ENCODE peak calls at places on chromosomes 12 and 14, in ten cellular contexts. G, N, D, O, P, L, Z, K, U and S are unnamed samples.

GRCh38 chr14:78848234-78848820 is 678.2 kb downstream of the NRXN3 start:
- DNase-seq in G (peak; percentile 50), N (no peak), D (no peak), O (peak; percentile 54), P (peak; percentile 59), L (no peak), Z (no peak), K (peak; percentile 44), U (peak; percentile 58), S (no peak)

GRCh38 chr12:40692617-40693502 is 621 bp downstream of the CNTN1 start:
- DNase-seq in G (peak; percentile 54), N (peak; percentile 52), D (peak; percentile 31), O (no peak), P (peak; percentile 45), L (no peak), Z (peak; percentile 48), K (peak; percentile 78), U (peak; percentile 20), S (no peak)

GRCh38 chr12:104524026-104524425 is 67.3 kb downstream of the CHST11 start:
- DNase-seq in G (no peak), N (no peak), D (no peak), O (no peak), P (peak; percentile 83), L (no peak), Z (no peak), K (no peak), U (no peak), S (no peak)

GRCh38 chr14:65961004-65961403 is 525.2 kb upstream of the CCDC196 start:
- DNase-seq in G (peak; percentile 49), N (no peak), D (peak; percentile 62), O (peak; percentile 43), P (no peak), L (no peak), Z (no peak), K (no peak), U (peak; percentile 55), S (peak; percentile 20)

GRCh38 chr12:111643428-111643826 is 42.3 kb downstream of the BRAP start:
- DNase-seq in G (no peak), N (no peak), D (no peak), O (no peak), P (peak; percentile 13), L (no peak), Z (peak; percentile 81), K (no peak), U (no peak), S (no peak)

GRCh38 chr14:100469632-100470522 is 117.3 kb downstream of the BEGAIN start:
- DNase-seq in G (no peak), N (no peak), D (no peak), O (no peak), P (no peak), L (no peak), Z (no peak), K (no peak), U (no peak), S (no peak)

GRCh38 chr14:105324871-105325270 is 10.3 kb downstream of the PACS2 start:
- DNase-seq in G (no peak), N (no peak), D (no peak), O (no peak), P (no peak), L (no peak), Z (no peak), K (peak; percentile 41), U (no peak), S (no peak)

GRCh38 chr12:123095074-123095694 is 55.7 kb downstream of the PITPNM2 start:
- DNase-seq in G (no peak), N (peak; percentile 41), D (peak; percentile 71), O (no peak), P (no peak), L (no peak), Z (no peak), K (no peak), U (no peak), S (no peak)

GRCh38 chr14:29310757-29311156 is 544.2 kb downstream of the FOXG1 start:
- DNase-seq in G (peak; percentile 88), N (no peak), D (no peak), O (no peak), P (no peak), L (peak; percentile 79), Z (no peak), K (no peak), U (no peak), S (no peak)

GRCh38 chr14:100303925-100304324 is 2.3 kb downstream of the SLC25A29 start:
- DNase-seq in G (no peak), N (no peak), D (no peak), O (no peak), P (no peak), L (no peak), Z (no peak), K (no peak), U (no peak), S (no peak)

GRCh38 chr14:105198588-105198987 is 17.5 kb upstream of the NUDT14 start:
- DNase-seq in G (no peak), N (no peak), D (no peak), O (peak; percentile 40), P (no peak), L (no peak), Z (no peak), K (no peak), U (no peak), S (no peak)

GRCh38 chr12:104827587-104827986 is 130.5 kb downstream of the SLC41A2 start:
- DNase-seq in G (no peak), N (no peak), D (no peak), O (no peak), P (no peak), L (no peak), Z (no peak), K (no peak), U (no peak), S (no peak)

GRCh38 chr12:47920913-47921312 is 16.1 kb upstream of the VDR start:
- DNase-seq in G (no peak), N (no peak), D (no peak), O (no peak), P (no peak), L (no peak), Z (no peak), K (no peak), U (no peak), S (no peak)

GRCh38 chr12:48694038-48694437 is 12.0 kb upstream of the KANSL2 start:
- DNase-seq in G (no peak), N (no peak), D (no peak), O (no peak), P (no peak), L (no peak), Z (no peak), K (no peak), U (no peak), S (no peak)

GRCh38 chr12:129082441-129082840 is 229.2 kb downstream of the GLT1D1 start:
- DNase-seq in G (no peak), N (no peak), D (no peak), O (no peak), P (no peak), L (no peak), Z (no peak), K (no peak), U (no peak), S (no peak)

GRCh38 chr14:21347201-21347600 is 36.6 kb downstream of the SUPT16H start:
- DNase-seq in G (no peak), N (no peak), D (no peak), O (no peak), P (no peak), L (no peak), Z (no peak), K (no peak), U (no peak), S (no peak)

GRCh38 chr14:93132472-93133065 is 16.8 kb upstream of the ITPK1 start:
- DNase-seq in G (no peak), N (no peak), D (no peak), O (peak; percentile 58), P (no peak), L (no peak), Z (no peak), K (no peak), U (no peak), S (no peak)

GRCh38 chr12:55385911-55386310 is 14.4 kb upstream of the OR6C65 start:
- DNase-seq in G (no peak), N (no peak), D (no peak), O (no peak), P (no peak), L (no peak), Z (no peak), K (no peak), U (no peak), S (no peak)

GRCh38 chr12:61750604-61751003 is 509.6 kb upstream of the USP15 start:
- DNase-seq in G (peak; percentile 5), N (no peak), D (no peak), O (no peak), P (no peak), L (no peak), Z (no peak), K (no peak), U (no peak), S (no peak)

GRCh38 chr14:94465042-94465441 is 11.0 kb downstream of the SERPINA9 start:
- DNase-seq in G (no peak), N (no peak), D (no peak), O (no peak), P (no peak), L (no peak), Z (no peak), K (no peak), U (no peak), S (no peak)

GRCh38 chr14:64465208-64465821 is at the start of gene AKAP5:
- DNase-seq in G (peak; percentile 8), N (peak; percentile 64), D (peak; percentile 67), O (peak; percentile 53), P (peak; percentile 81), L (no peak), Z (peak; percentile 55), K (peak; percentile 87), U (peak; percentile 80), S (peak; percentile 50)

GRCh38 chr14:46686652-46687051 is 35.1 kb upstream of the RPL10L start:
- DNase-seq in G (peak; percentile 38), N (no peak), D (no peak), O (no peak), P (no peak), L (no peak), Z (no peak), K (no peak), U (no peak), S (no peak)

GRCh38 chr12:81942588-81942987 is 183.4 kb upstream of the PPFIA2 start:
- DNase-seq in G (no peak), N (no peak), D (no peak), O (no peak), P (no peak), L (no peak), Z (no peak), K (no peak), U (no peak), S (no peak)

GRCh38 chr12:48966177-48966890 is 5.2 kb downstream of the WNT10B start:
- DNase-seq in G (no peak), N (no peak), D (no peak), O (no peak), P (no peak), L (no peak), Z (no peak), K (no peak), U (no peak), S (no peak)

GRCh38 chr14:84025258-84026012 is 1504.5 kb upstream of the FLRT2 start:
- DNase-seq in G (no peak), N (no peak), D (peak; percentile 74), O (no peak), P (no peak), L (no peak), Z (no peak), K (peak; percentile 6), U (no peak), S (peak; percentile 26)

GRCh38 chr12:8609061-8609570 is 3.5 kb downstream of the AICDA start:
- DNase-seq in G (peak; percentile 54), N (no peak), D (no peak), O (peak; percentile 78), P (peak; percentile 11), L (no peak), Z (no peak), K (no peak), U (peak; percentile 21), S (no peak)

GRCh38 chr14:106657460-106657859 is 1131.1 kb downstream of the TMEM121 start:
- DNase-seq in G (no peak), N (no peak), D (no peak), O (no peak), P (no peak), L (no peak), Z (no peak), K (no peak), U (no peak), S (no peak)

GRCh38 chr12:128712622-128713021 is 111.1 kb downstream of the SLC15A4 start:
- DNase-seq in G (no peak), N (no peak), D (no peak), O (no peak), P (no peak), L (no peak), Z (no peak), K (no peak), U (no peak), S (no peak)